ENCODE peak calls at places on chromosome 16, in five cellular contexts. B is small intestine, X is OCI-LY7, C is A673, I is choroid plexus epithelial cell. S is an unnamed sample.
A peak's percentile ranks its signal among the peaks of the same experiment; 100 is the strongest.

GRCh38 chr16:17392127-17392856 is 78.5 kb downstream of the XYLT1 start:
- DNase-seq in B (peak; percentile 28), X (no peak), C (no peak), I (no peak), S (no peak)

GRCh38 chr16:58464047-58464915 is 35.7 kb upstream of the NDRG4 start:
- DNase-seq in B (no peak), X (no peak), C (peak; percentile 25), I (no peak), S (no peak)

GRCh38 chr16:83581082-83581481 is 226.7 kb upstream of the HSBP1 start:
- DNase-seq in B (no peak), X (no peak), C (no peak), I (no peak), S (no peak)

GRCh38 chr16:17921357-17921978 is 415.1 kb downstream of the NPIPA8 start:
- DNase-seq in B (peak; percentile 60), X (peak; percentile 51), C (peak; percentile 31), I (no peak), S (no peak)

GRCh38 chr16:30602595-30603277 is 7.5 kb downstream of the ZNF689 start:
- DNase-seq in B (no peak), X (no peak), C (peak; percentile 34), I (peak; percentile 20), S (no peak)

GRCh38 chr16:23496826-23497542 is 13.3 kb downstream of the GGA2 start:
- DNase-seq in B (peak; percentile 76), X (no peak), C (no peak), I (peak; percentile 29), S (no peak)

GRCh38 chr16:53057658-53058057 is 2.9 kb downstream of the CHD9 start:
- DNase-seq in B (no peak), X (no peak), C (no peak), I (no peak), S (no peak)

GRCh38 chr16:49754495-49755290 is 101.2 kb downstream of the ZNF423 start:
- DNase-seq in B (peak; percentile 16), X (no peak), C (peak; percentile 94), I (peak; percentile 33), S (no peak)

GRCh38 chr16:87012954-87013938 is 303.9 kb downstream of the C16orf95 start:
- DNase-seq in B (no peak), X (no peak), C (no peak), I (no peak), S (no peak)

GRCh38 chr16:50096791-50097190 is 31.0 kb downstream of the HEATR3 start:
- DNase-seq in B (no peak), X (no peak), C (peak; percentile 35), I (peak; percentile 26), S (peak; percentile 7)

GRCh38 chr16:19860146-19861030 is 24.3 kb downstream of the GPRC5B start:
- DNase-seq in B (no peak), X (no peak), C (no peak), I (peak; percentile 82), S (peak; percentile 41)

GRCh38 chr16:85688586-85689284 is at the start of gene GINS2:
- DNase-seq in B (peak; percentile 89), X (peak; percentile 97), C (peak; percentile 96), I (peak; percentile 90), S (peak; percentile 64)

GRCh38 chr16:87581867-87582220 is 20.5 kb upstream of the JPH3 start:
- DNase-seq in B (no peak), X (no peak), C (no peak), I (peak; percentile 99), S (peak; percentile 97)

GRCh38 chr16:77302685-77303084 is 103.5 kb downstream of the SYCE1L start:
- DNase-seq in B (no peak), X (no peak), C (no peak), I (no peak), S (no peak)

GRCh38 chr16:52050418-52050817 is 496.5 kb downstream of the TOX3 start:
- DNase-seq in B (no peak), X (no peak), C (no peak), I (peak; percentile 2), S (no peak)

GRCh38 chr16:86357303-86357702 is 153.0 kb upstream of the FOXF1 start:
- DNase-seq in B (no peak), X (no peak), C (no peak), I (no peak), S (no peak)

GRCh38 chr16:82096641-82097040 is 61.6 kb downstream of the HSD17B2 start:
- DNase-seq in B (no peak), X (no peak), C (no peak), I (no peak), S (no peak)

GRCh38 chr16:14284930-14285541 is 213.9 kb downstream of the MRTFB start:
- DNase-seq in B (peak; percentile 73), X (peak; percentile 81), C (peak; percentile 82), I (peak; percentile 82), S (peak; percentile 23)

GRCh38 chr16:57244463-57244766 is 644 bp upstream of the ARL2BP start:
- DNase-seq in B (no peak), X (no peak), C (peak; percentile 9), I (no peak), S (no peak)

GRCh38 chr16:15856217-15856616 is 611 bp downstream of the MYH11 start:
- DNase-seq in B (no peak), X (peak; percentile 55), C (no peak), I (no peak), S (no peak)

GRCh38 chr16:86044881-86045600 is 146.1 kb downstream of the IRF8 start:
- DNase-seq in B (peak; percentile 72), X (peak; percentile 10), C (no peak), I (no peak), S (no peak)

GRCh38 chr16:405548-406506 is 4.1 kb downstream of the DECR2 start:
- DNase-seq in B (peak; percentile 50), X (no peak), C (no peak), I (no peak), S (no peak)

GRCh38 chr16:73042807-73043206 is 5.1 kb downstream of the ZFHX3 start:
- DNase-seq in B (no peak), X (no peak), C (no peak), I (no peak), S (no peak)

GRCh38 chr16:24646646-24646995 is 82.8 kb upstream of the TNRC6A start:
- DNase-seq in B (no peak), X (no peak), C (peak; percentile 49), I (no peak), S (no peak)

GRCh38 chr16:85562102-85562786 is 50.9 kb upstream of the GSE1 start:
- DNase-seq in B (no peak), X (no peak), C (no peak), I (no peak), S (no peak)

GRCh38 chr16:57801098-57801855 is 1.0 kb downstream of the KIFC3 start:
- DNase-seq in B (no peak), X (no peak), C (no peak), I (peak; percentile 78), S (no peak)

GRCh38 chr16:17275076-17275732 is 195.6 kb downstream of the XYLT1 start:
- DNase-seq in B (peak; percentile 100), X (no peak), C (no peak), I (no peak), S (no peak)

GRCh38 chr16:46873201-46873600 is 11.0 kb upstream of the GPT2 start:
- DNase-seq in B (no peak), X (no peak), C (no peak), I (no peak), S (no peak)

GRCh38 chr16:79088971-79089370 is 511.6 kb downstream of the MAF start:
- DNase-seq in B (no peak), X (no peak), C (no peak), I (no peak), S (no peak)

GRCh38 chr16:1105888-1106620 is 10.0 kb upstream of the C1QTNF8 start:
- DNase-seq in B (peak; percentile 58), X (peak; percentile 44), C (peak; percentile 83), I (peak; percentile 63), S (no peak)

GRCh38 chr16:48608452-48608851 is 1.5 kb downstream of the N4BP1 start:
- DNase-seq in B (peak; percentile 51), X (peak; percentile 20), C (no peak), I (no peak), S (no peak)

GRCh38 chr16:10965440-10966039 is 21.2 kb downstream of the CLEC16A start:
- DNase-seq in B (no peak), X (peak; percentile 30), C (no peak), I (no peak), S (no peak)

GRCh38 chr16:60564588-60564987 is 1471.7 kb downstream of the CDH8 start:
- DNase-seq in B (no peak), X (no peak), C (no peak), I (no peak), S (no peak)

GRCh38 chr16:29825145-29826044 is 5.1 kb downstream of the MVP start:
- DNase-seq in B (peak; percentile 82), X (no peak), C (no peak), I (peak; percentile 87), S (no peak)

GRCh38 chr16:23847938-23848337 is 12.2 kb downstream of the PRKCB start:
- DNase-seq in B (peak; percentile 17), X (peak; percentile 44), C (no peak), I (no peak), S (no peak)

GRCh38 chr16:50706250-50706649 is 12.8 kb downstream of the NOD2 start:
- DNase-seq in B (no peak), X (no peak), C (no peak), I (no peak), S (no peak)

GRCh38 chr16:65283238-65283651 is 161.4 kb upstream of the CDH11 start:
- DNase-seq in B (no peak), X (no peak), C (no peak), I (peak; percentile 53), S (no peak)

DNA sequence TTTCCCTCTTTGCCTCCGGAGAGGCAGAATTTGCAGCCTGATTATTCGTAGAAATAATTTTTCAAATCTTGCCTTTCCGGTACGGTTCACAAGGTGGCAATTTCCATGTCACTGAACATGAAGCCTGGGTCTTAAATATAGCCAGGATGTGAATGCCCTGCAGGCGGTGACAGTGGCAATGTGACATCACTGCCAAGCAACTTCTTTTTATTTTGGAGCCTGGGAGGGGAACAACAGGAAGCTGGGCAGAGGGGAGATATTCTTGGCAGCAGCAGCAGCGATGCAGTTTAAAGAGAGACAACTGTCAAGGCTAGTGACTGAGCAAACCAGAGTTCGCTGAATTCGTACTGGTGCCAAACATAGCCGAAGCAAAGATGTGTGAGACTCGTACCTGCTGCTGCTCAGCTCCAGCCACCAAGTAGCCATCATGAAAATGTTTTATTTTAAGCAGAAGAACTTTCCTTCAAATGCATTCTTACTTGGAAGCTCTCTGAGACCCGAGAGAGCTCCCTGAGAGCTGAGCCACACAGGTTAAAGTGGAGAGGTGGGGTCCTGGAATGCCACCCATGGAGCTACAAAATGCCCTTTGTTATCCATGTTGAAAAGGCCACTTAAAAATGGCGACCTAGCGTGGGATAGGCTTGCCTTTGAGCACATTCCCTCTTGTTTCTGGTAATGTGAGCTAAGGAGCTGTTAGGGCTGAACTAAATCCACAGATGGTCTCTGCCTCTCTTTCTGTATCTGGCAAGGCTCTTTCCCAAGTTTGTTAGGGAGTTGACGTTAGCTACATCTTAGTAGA is 171.3 kb downstream of the SNX29 start:
- DNase-seq in B (no peak), X (peak; percentile 93), C (peak; percentile 54), I (no peak), S (no peak)
- H3K4me3 ChIP-seq in B (no peak overlapping the region), X (peak overlapping the region; percentile 60), C (no peak overlapping the region), I (no peak overlapping the region), S (no peak overlapping the region)

GRCh38 chr16:89052824-89053724 is 40.6 kb upstream of the ACSF3 start:
- DNase-seq in B (peak; percentile 42), X (no peak), C (peak; percentile 79), I (no peak), S (no peak)
- H3K4me3 ChIP-seq in B (peak overlapping the region; percentile 42), X (no peak overlapping the region), C (peak overlapping the region; percentile 59), I (no peak overlapping the region), S (no peak overlapping the region)

GRCh38 chr16:75075688-75076268 is 40.8 kb downstream of the LDHD start:
- DNase-seq in B (no peak), X (peak; percentile 36), C (no peak), I (no peak), S (no peak)
- H3K4me3 ChIP-seq in B (no peak overlapping the region), X (peak overlapping the region; percentile 54), C (no peak overlapping the region), I (no peak overlapping the region), S (no peak overlapping the region)

GRCh38 chr16:66924527-66925321 is 611 bp downstream of the RRAD start:
- DNase-seq in B (peak; percentile 56), X (no peak), C (no peak), I (no peak), S (no peak)
- H3K4me3 ChIP-seq in B (peak overlapping the region; percentile 58), X (no peak overlapping the region), C (peak overlapping the region; percentile 25), I (peak overlapping the region; percentile 48), S (peak overlapping the region; percentile 37)

S was measured in skeletal muscle cell.